ENCODE peak calls at places on chromosomes 4 and X, in four cellular contexts. V, Q, Z and L are unnamed samples.

GRCh38 chr4:156875697-156876096 is 95.9 kb downstream of the PDGFC start:
- DNase-seq in V (no peak), Q (no peak), Z (no peak), L (no peak)

GRCh38 chr4:38949416-38950051 is 81.9 kb downstream of the FAM114A1 start:
- DNase-seq in V (no peak), Q (no peak), Z (no peak), L (peak)

GRCh38 chr4:2332201-2332975 is 70.5 kb upstream of the MXD4 start:
- DNase-seq in V (no peak), Q (no peak), Z (no peak), L (no peak)

GRCh38 chr4:53804719-53805118 is 213.4 kb upstream of the LNX1 start:
- DNase-seq in V (no peak), Q (peak), Z (no peak), L (peak)

GRCh38 chr4:134777626-134778025 is 576.0 kb upstream of the PABPC4L start:
- DNase-seq in V (no peak), Q (no peak), Z (no peak), L (peak)

GRCh38 chr4:56448301-56448700 is 12.2 kb downstream of the PAICS start:
- DNase-seq in V (no peak), Q (no peak), Z (no peak), L (no peak)

GRCh38 chr4:85748654-85749053 is 273.7 kb downstream of the ARHGAP24 start:
- DNase-seq in V (no peak), Q (no peak), Z (no peak), L (no peak)

GRCh38 chr4:74451214-74451661 is 6.3 kb downstream of the AREG start:
- DNase-seq in V (no peak), Q (peak), Z (no peak), L (peak)

GRCh38 chr4:36241771-36242170 is 2.5 kb downstream of the ARAP2 start:
- DNase-seq in V (no peak), Q (no peak), Z (no peak), L (no peak)

GRCh38 chr4:81207793-81208192 is 7.2 kb downstream of the PRKG2 start:
- DNase-seq in V (no peak), Q (no peak), Z (no peak), L (no peak)

GRCh38 chr4:162497564-162498167 is 333.9 kb upstream of the FSTL5 start:
- DNase-seq in V (no peak), Q (peak), Z (no peak), L (peak)

GRCh38 chr4:28555851-28556250 is 1695.2 kb downstream of the STIM2 start:
- DNase-seq in V (no peak), Q (no peak), Z (no peak), L (no peak)

GRCh38 chr4:28772796-28773195 is 1912.2 kb downstream of the STIM2 start:
- DNase-seq in V (no peak), Q (no peak), Z (no peak), L (no peak)

GRCh38 chr4:169604131-169604900 is 8.1 kb downstream of the NEK1 start:
- DNase-seq in V (no peak), Q (no peak), Z (no peak), L (peak)

GRCh38 chrX:41482153-41482850 is 35.2 kb downstream of the NYX start:
- DNase-seq in V (no peak), Q (no peak), Z (no peak), L (no peak)

GRCh38 chr4:82509029-82509428 is 52.8 kb downstream of the TMEM150C start:
- DNase-seq in V (no peak), Q (no peak), Z (no peak), L (no peak)

GRCh38 chr4:6509587-6509986 is 37.2 kb upstream of the PPP2R2C start:
- DNase-seq in V (no peak), Q (no peak), Z (no peak), L (peak)

GRCh38 chr4:85968945-85969830 is 390.7 kb downstream of the MAPK10 start:
- DNase-seq in V (no peak), Q (peak), Z (no peak), L (no peak)